ENCODE peak calls at places on chromosomes 5 and 9, in four cellular contexts. K is keratinocyte, H is Karpas-422, F is GM23338. G is an unnamed sample.

GRCh38 chr5:55771175-55771655 is 33.4 kb downstream of the DDX4 start:
- DNase-seq in K (no peak), H (no peak), F (no peak), G (no peak)

GRCh38 chr5:39648539-39649200 is 223.9 kb upstream of the DAB2 start:
- DNase-seq in K (no peak), H (no peak), F (peak; percentile 26), G (peak; percentile 30)

GRCh38 chr5:59124983-59125960 is 542.4 kb downstream of the RAB3C start:
- DNase-seq in K (no peak), H (peak; percentile 11), F (peak; percentile 46), G (no peak)

GRCh38 chr5:14185336-14186131 is 42.4 kb downstream of the TRIO start:
- DNase-seq in K (no peak), H (no peak), F (no peak), G (no peak)

GRCh38 chr9:69324549-69325401 is at the start of gene ENTREP1:
- DNase-seq in K (no peak), H (no peak), F (peak; percentile 85), G (peak; percentile 60)

GRCh38 chr5:131628990-131629389 is 6.0 kb downstream of the RAPGEF6 start:
- DNase-seq in K (no peak), H (no peak), F (no peak), G (no peak)

GRCh38 chr5:143011621-143012020 is 241.4 kb downstream of the ARHGAP26 start:
- DNase-seq in K (no peak), H (peak; percentile 39), F (no peak), G (no peak)

GRCh38 chr9:109801484-109801883 is 21.5 kb downstream of the PALM2AKAP2 start:
- DNase-seq in K (no peak), H (no peak), F (no peak), G (no peak)

GRCh38 chr9:114387678-114388431 is at the start of gene AKNA:
- DNase-seq in K (no peak), H (peak; percentile 93), F (peak; percentile 79), G (peak; percentile 91)

GRCh38 chr5:138676556-138677193 is 76.5 kb upstream of the CTNNA1 start:
- DNase-seq in K (no peak), H (no peak), F (no peak), G (no peak)

GRCh38 chr5:35308391-35308790 is 78.1 kb upstream of the PRLR start:
- DNase-seq in K (no peak), H (no peak), F (peak; percentile 16), G (no peak)

GRCh38 chr5:75951716-75952115 is 131.5 kb upstream of the SV2C start:
- DNase-seq in K (no peak), H (no peak), F (no peak), G (peak; percentile 19)

GRCh38 chr5:95876782-95877181 is 54.3 kb upstream of the GLRX start:
- DNase-seq in K (no peak), H (no peak), F (no peak), G (no peak)

GRCh38 chr9:93237535-93237934 is 53.6 kb downstream of the WNK2 start:
- DNase-seq in K (no peak), H (no peak), F (no peak), G (peak; percentile 94)

GRCh38 chr5:53091304-53091703 is 18.3 kb downstream of the MOCS2 start:
- DNase-seq in K (no peak), H (peak; percentile 35), F (no peak), G (no peak)

GRCh38 chr9:2181794-2182193 is 166.6 kb downstream of the SMARCA2 start:
- DNase-seq in K (no peak), H (no peak), F (peak; percentile 94), G (no peak)

GRCh38 chr5:143263272-143263810 is 140.1 kb downstream of the NR3C1 start:
- DNase-seq in K (no peak), H (no peak), F (no peak), G (peak; percentile 34)

GRCh38 chr9:33435821-33436277 is 11.5 kb downstream of the AQP3 start:
- DNase-seq in K (no peak), H (no peak), F (no peak), G (no peak)

GRCh38 chr5:176732736-176733585 is 77.4 kb upstream of the UNC5A start:
- DNase-seq in K (no peak), H (no peak), F (no peak), G (no peak)

GRCh38 chr5:68007446-68007845 is 208.1 kb upstream of the PIK3R1 start:
- DNase-seq in K (no peak), H (no peak), F (no peak), G (no peak)

GRCh38 chr9:95801797-95802196 is 73.7 kb upstream of the ERCC6L2 start:
- DNase-seq in K (no peak), H (no peak), F (no peak), G (no peak)
- H3K4me2 ChIP-seq in K (no peak overlapping the region), H (no peak overlapping the region), F (no peak overlapping the region), G (no peak overlapping the region)

GRCh38 chr5:181060231-181060590 is 20.1 kb downstream of the BTNL9 start:
- DNase-seq in K (no peak), H (no peak), F (no peak), G (no peak)

GRCh38 chr5:181062631-181063030 is 22.6 kb downstream of the BTNL9 start:
- DNase-seq in K (no peak), H (no peak), F (no peak), G (no peak)

GRCh38 chr5:181061645-181062044 is 21.6 kb downstream of the BTNL9 start:
- DNase-seq in K (no peak), H (no peak), F (peak; percentile 44), G (no peak)

GRCh38 chr5:181059297-181060230 is 19.5 kb downstream of the BTNL9 start:
- DNase-seq in K (no peak), H (no peak), F (peak; percentile 50), G (no peak)

DNA sequence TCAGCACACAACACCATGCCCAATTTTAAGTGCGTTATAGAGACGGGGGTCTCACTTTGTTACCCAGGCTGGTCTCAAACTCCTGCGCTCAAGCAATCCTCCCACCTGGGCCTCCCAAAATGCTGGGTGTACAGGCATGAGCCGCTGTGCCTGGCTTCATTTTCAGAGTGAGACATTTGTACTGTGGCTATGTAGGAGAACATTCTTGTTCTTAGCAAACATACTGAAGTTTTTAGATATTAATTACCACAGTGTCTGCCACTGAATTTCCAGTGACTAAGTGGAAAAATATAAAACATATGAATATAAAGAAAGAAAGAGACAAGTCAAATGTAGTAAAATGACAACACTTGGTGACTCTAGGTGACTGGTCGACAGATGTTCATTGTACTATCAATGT is 20.9 kb downstream of the BTNL9 start:
- DNase-seq in K (no peak), H (no peak), F (no peak), G (no peak)
- H3K27me3 ChIP-seq in K (peaks cover 43% of the 10 kb centered on the region), H (no peaks in the 10 kb centered on the region), F (peaks cover 83% of the 10 kb centered on the region), G (peaks cover 42% of the 10 kb centered on the region)

GRCh38 chr9:36166150-36166927 is 2.8 kb upstream of the CCIN start:
- DNase-seq in K (no peak), H (peak; percentile 86), F (peak; percentile 87), G (peak; percentile 86)

GRCh38 chr9:36164361-36164760 is 4.8 kb upstream of the CCIN start:
- DNase-seq in K (no peak), H (no peak), F (no peak), G (no peak)

GRCh38 chr9:36164989-36165388 is 4.2 kb upstream of the CCIN start:
- DNase-seq in K (no peak), H (peak; percentile 40), F (no peak), G (no peak)

GRCh38 chr9:36163840-36164175 is 5.4 kb upstream of the CCIN start:
- DNase-seq in K (no peak), H (no peak), F (no peak), G (no peak)

DNA sequence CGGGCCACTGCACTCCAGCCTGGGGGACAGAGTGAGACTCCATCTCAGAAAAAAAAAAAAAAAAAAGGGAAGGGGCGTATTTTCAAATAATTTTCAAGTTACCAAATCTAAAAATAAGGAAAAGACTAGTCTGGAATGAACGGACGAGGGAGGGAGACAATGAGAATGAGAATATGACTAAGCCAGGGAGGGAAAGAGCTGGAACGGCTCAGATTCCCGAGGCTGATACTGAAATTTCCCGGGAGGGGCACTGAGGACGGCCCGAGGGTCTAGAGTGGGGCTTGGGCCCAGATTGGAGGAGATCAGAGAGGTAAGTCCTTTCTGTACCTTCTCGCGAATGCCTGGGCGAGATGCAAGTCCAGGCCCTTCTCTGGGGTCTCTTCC is 3.4 kb upstream of the CCIN start:
- DNase-seq in K (no peak), H (peak; percentile 35), F (peak; percentile 45), G (no peak)
- H3K4me2 ChIP-seq in K (peak overlapping the region; percentile 82), H (no peak overlapping the region), F (peak overlapping the region; percentile 64), G (peak overlapping the region; percentile 80)

GRCh38 chr9:97819735-97820134 is 33.3 kb upstream of the FOXE1 start:
- DNase-seq in K (no peak), H (no peak), F (no peak), G (no peak)
- H3K27me3 ChIP-seq in K (no peaks in the 10 kb centered on the region), H (no peaks in the 10 kb centered on the region), F (no peaks in the 10 kb centered on the region), G (no peaks in the 10 kb centered on the region)

GRCh38 chr9:3397726-3398125 is 128.1 kb downstream of the RFX3 start:
- DNase-seq in K (no peak), H (peak; percentile 44), F (no peak), G (no peak)
- H3K4me2 ChIP-seq in K (no peak overlapping the region), H (peak overlapping the region; percentile 53), F (no peak overlapping the region), G (no peak overlapping the region)

G was measured in MM.1S.